ENCODE peak calls at places on chromosomes 16 and 17, in six cellular contexts. N, W, I, J, G and U are unnamed samples.

GRCh38 chr17:70021726-70022125 is 53.3 kb upstream of the KCNJ16 start:
- DNase-seq in N (peak), J (no peak), I (peak), G (no peak), W (no peak), U (no peak)

GRCh38 chr16:83051451-83051850 is 424.7 kb downstream of the CDH13 start:
- DNase-seq in G (no peak), J (no peak), I (no peak), W (no peak), N (no peak), U (no peak)

GRCh38 chr16:72198021-72198420 is 26.1 kb upstream of the PMFBP1 start:
- DNase-seq in W (no peak), I (peak), G (no peak), N (peak), J (no peak), U (peak)

GRCh38 chr17:80724723-80725388 is 180.2 kb downstream of the RPTOR start:
- DNase-seq in N (peak), G (no peak), I (peak), J (no peak), W (no peak), U (peak)

GRCh38 chr17:67289174-67289876 is 44.3 kb upstream of the HELZ start:
- DNase-seq in N (peak), I (peak), G (peak), W (no peak), J (no peak), U (peak)

GRCh38 chr16:3096362-3096761 is 2.7 kb downstream of the ZSCAN10 start:
- DNase-seq in N (no peak), J (no peak), W (no peak), I (no peak), G (no peak), U (no peak)

GRCh38 chr17:31535581-31535981 is 144.1 kb downstream of the RAB11FIP4 start:
- DNase-seq in I (no peak), J (no peak), N (no peak), W (no peak), G (no peak), U (no peak)

GRCh38 chr16:84207266-84207665 is 16.3 kb downstream of the ADAD2 start:
- DNase-seq in G (no peak), W (no peak), J (no peak), N (no peak), I (no peak), U (no peak)

GRCh38 chr17:77474292-77474988 is 333.7 kb downstream of the SEC14L1 start:
- DNase-seq in G (no peak), N (peak), W (no peak), J (no peak), I (peak), U (peak)

GRCh38 chr17:12302711-12303110 is 282.0 kb downstream of the MAP2K4 start:
- DNase-seq in W (no peak), G (no peak), J (no peak), I (no peak), N (no peak), U (peak)

GRCh38 chr16:1295465-1295864 is 14.0 kb upstream of the UBE2I start:
- DNase-seq in G (no peak), W (no peak), J (no peak), N (no peak), I (no peak), U (no peak)

GRCh38 chr16:269061-269796 is 6.5 kb downstream of the RGS11 start:
- DNase-seq in G (no peak), J (no peak), W (no peak), I (no peak), N (no peak), U (no peak)

GRCh38 chr16:14549789-14550153 is 80.3 kb downstream of the PARN start:
- DNase-seq in N (no peak), W (no peak), G (no peak), I (no peak), J (no peak), U (no peak)

GRCh38 chr16:69565611-69566436 is at the start of gene NFAT5:
- DNase-seq in W (peak), G (peak), J (peak), N (peak), I (peak), U (peak)

GRCh38 chr17:57290955-57291354 is 34.6 kb downstream of the MSI2 start:
- DNase-seq in J (no peak), G (no peak), N (no peak), I (no peak), W (no peak), U (no peak)

GRCh38 chr16:78925071-78925714 is 675.3 kb downstream of the MAF start:
- DNase-seq in G (no peak), J (no peak), W (peak), N (peak), I (no peak), U (no peak)

GRCh38 chr17:29591737-29592624 is 951 bp upstream of the ANKRD13B start:
- DNase-seq in W (peak), N (peak), G (peak), I (peak), J (peak), U (peak)

GRCh38 chr16:22932032-22932771 is 118.2 kb downstream of the HS3ST2 start:
- DNase-seq in I (no peak), J (no peak), G (no peak), W (no peak), N (no peak), U (no peak)

GRCh38 chr16:23320695-23321094 is 18.6 kb downstream of the SCNN1B start:
- DNase-seq in G (no peak), I (no peak), N (no peak), W (no peak), J (no peak), U (no peak)